ENCODE peak calls at places on chromosomes 5 and 9, in seven cellular contexts. D is fibroblast of lung, I is cardiac muscle cell, P is mammary epithelial cell, S is sigmoid colon, N is left ventricle myocardium inferior, X is IMR-90. K is an unnamed sample.
A peak's percentile ranks its signal among the peaks of the same experiment; 100 is the strongest.

GRCh38 chr5:7869474-7870136 is 657 bp downstream of the MTRR start:
- DNase-seq in D (no peak), I (peak; percentile 19), P (peak; percentile 31), S (no peak), N (peak; percentile 17), X (no peak), K (no peak)

GRCh38 chr9:89720721-89721660 is 116.2 kb downstream of the GADD45G start:
- DNase-seq in D (no peak), I (no peak), P (no peak), S (no peak), N (no peak), X (no peak), K (no peak)

GRCh38 chr9:71145179-71145578 is 23.8 kb upstream of the TRPM3 start:
- DNase-seq in D (no peak), I (peak; percentile 53), P (no peak), S (no peak), N (no peak), X (no peak), K (no peak)

GRCh38 chr5:124566875-124567450 is 179.5 kb downstream of the ZNF608 start:
- DNase-seq in D (no peak), I (no peak), P (no peak), S (no peak), N (no peak), X (no peak), K (no peak)

GRCh38 chr5:179125789-179126505 is 65.8 kb downstream of the ZNF354C start:
- DNase-seq in D (no peak), I (no peak), P (no peak), S (no peak), N (no peak), X (no peak), K (no peak)

GRCh38 chr5:116498478-116498877 is 76.1 kb downstream of the SEMA6A start:
- DNase-seq in D (no peak), I (no peak), P (no peak), S (no peak), N (no peak), X (no peak), K (no peak)

GRCh38 chr5:157563373-157564148 is 12.0 kb downstream of the ADAM19 start:
- DNase-seq in D (peak; percentile 87), I (no peak), P (no peak), S (no peak), N (no peak), X (peak; percentile 94), K (peak; percentile 58)

GRCh38 chr5:657570-657969 is 35.6 kb downstream of the TPPP start:
- DNase-seq in D (peak; percentile 73), I (no peak), P (no peak), S (peak; percentile 43), N (no peak), X (peak; percentile 93), K (no peak)

GRCh38 chr5:168878121-168878520 is 299.0 kb upstream of the PANK3 start:
- DNase-seq in D (no peak), I (no peak), P (no peak), S (no peak), N (no peak), X (no peak), K (no peak)

GRCh38 chr5:96902876-96903275 is 26.6 kb downstream of the ERAP2 start:
- DNase-seq in D (no peak), I (no peak), P (no peak), S (no peak), N (no peak), X (no peak), K (no peak)

GRCh38 chr5:42854795-42855194 is 43.1 kb upstream of the SELENOP start:
- DNase-seq in D (no peak), I (no peak), P (no peak), S (no peak), N (no peak), X (no peak), K (no peak)

GRCh38 chr5:42858709-42859108 is 47.0 kb upstream of the SELENOP start:
- DNase-seq in D (no peak), I (peak; percentile 21), P (no peak), S (no peak), N (no peak), X (no peak), K (no peak)

GRCh38 chr5:42855811-42856210 is 44.1 kb upstream of the SELENOP start:
- DNase-seq in D (peak; percentile 52), I (no peak), P (no peak), S (no peak), N (no peak), X (no peak), K (no peak)

GRCh38 chr5:42855386-42855785 is 43.7 kb upstream of the SELENOP start:
- DNase-seq in D (no peak), I (no peak), P (no peak), S (no peak), N (no peak), X (no peak), K (no peak)

DNA sequence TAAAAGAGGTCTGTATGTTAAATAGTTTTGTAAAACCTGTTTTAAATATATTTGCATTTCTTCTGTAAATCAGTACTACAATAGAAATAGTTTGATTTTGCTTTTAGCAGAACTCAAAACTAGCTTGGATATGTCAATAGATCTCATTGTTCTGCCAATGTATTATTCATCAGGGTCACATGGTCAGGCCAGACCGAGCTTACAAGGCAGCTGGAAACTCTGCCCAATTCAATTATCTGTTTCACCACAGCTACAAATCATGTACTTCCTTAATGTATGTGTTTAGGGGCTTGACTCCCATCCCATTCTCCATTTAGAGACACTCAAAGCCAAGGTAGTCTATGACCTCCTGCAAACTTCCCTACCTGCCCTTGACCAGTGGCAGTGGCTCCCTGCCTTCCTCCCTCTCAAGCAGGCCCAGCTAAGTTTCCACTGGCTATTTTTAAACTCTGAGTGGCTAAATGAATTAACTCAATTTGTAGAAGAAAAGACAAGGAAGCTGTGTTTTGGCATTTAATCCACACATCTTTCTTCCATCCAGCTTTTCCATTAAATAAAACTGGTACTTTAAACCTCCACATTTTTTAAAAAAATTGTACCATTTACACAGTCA is 46.4 kb upstream of the SELENOP start:
- DNase-seq in D (peak; percentile 55), I (peak; percentile 37), P (peak; percentile 64), S (no peak), N (no peak), X (no peak), K (no peak)
- H3K27ac ChIP-seq in D (no peak overlapping the region), I (no peak overlapping the region), P (no peak overlapping the region), S (peak overlapping the region; percentile 52), N (peak overlapping the region; percentile 65), X (no peak overlapping the region), K (peak overlapping the region; percentile 95)

GRCh38 chr5:6837095-6837494 is 123.9 kb downstream of the TENT4A start:
- DNase-seq in D (no peak), I (no peak), P (no peak), S (no peak), N (no peak), X (no peak), K (no peak)
- H3K27me3 ChIP-seq in D (no peaks in the 10 kb centered on the region), I (no peaks in the 10 kb centered on the region), P (no peaks in the 10 kb centered on the region), S (no peaks in the 10 kb centered on the region), N (peaks cover 38% of the 10 kb centered on the region), X (no peaks in the 10 kb centered on the region), K (no peaks in the 10 kb centered on the region)

GRCh38 chr5:10867408-10868303 is 106.6 kb upstream of the DAP start:
- DNase-seq in D (no peak), I (no peak), P (no peak), S (no peak), N (no peak), X (no peak), K (no peak)

GRCh38 chr5:10863763-10864383 is 102.8 kb upstream of the DAP start:
- DNase-seq in D (peak; percentile 38), I (peak; percentile 44), P (peak; percentile 17), S (no peak), N (no peak), X (peak; percentile 36), K (peak; percentile 62)

GRCh38 chr5:10866913-10867312 is 105.9 kb upstream of the DAP start:
- DNase-seq in D (peak; percentile 11), I (no peak), P (no peak), S (no peak), N (no peak), X (peak; percentile 18), K (no peak)
- TF ChIP-seq CTCF in D (peak; percentile 29), I (no peak), P (no peak), S (no peak), N (no peak), X (peak; percentile 40), K (no peak)

GRCh38 chr5:150374651-150375050 is 17.2 kb downstream of the TCOF1 start:
- DNase-seq in D (no peak), I (no peak), P (no peak), S (no peak), N (no peak), X (no peak), K (no peak)

GRCh38 chr5:150372626-150373025 is 15.1 kb downstream of the TCOF1 start:
- DNase-seq in D (no peak), I (no peak), P (no peak), S (no peak), N (no peak), X (no peak), K (no peak)

GRCh38 chr5:150377964-150378694 is 20.6 kb downstream of the TCOF1 start:
- DNase-seq in D (peak; percentile 85), I (peak; percentile 64), P (peak; percentile 66), S (no peak), N (no peak), X (peak; percentile 99), K (no peak)

GRCh38 chr5:150376799-150377771 is 19.6 kb downstream of the TCOF1 start:
- DNase-seq in D (peak; percentile 37), I (peak; percentile 20), P (no peak), S (no peak), N (no peak), X (peak; percentile 84), K (no peak)
- H3K27ac ChIP-seq in D (peak overlapping the region; percentile 87), I (peak overlapping the region; percentile 98), P (no peak overlapping the region), S (peak overlapping the region; percentile 78), N (no peak overlapping the region), X (peak overlapping the region; percentile 88), K (no peak overlapping the region)